ENCODE peak calls at places on chromosome 3, in five cellular contexts. W is fibroblast of villous mesenchyme, X is astrocyte of the spinal cord, P is MM.1S, E is epithelial cell of esophagus. R is an unnamed sample.

GRCh38 chr3:116517308-116517707 is 72.0 kb upstream of the LSAMP start:
- DNase-seq in W (peak), X (peak), P (peak), E (peak), R (peak)

GRCh38 chr3:171347017-171347979 is 112.9 kb downstream of the TNIK start:
- DNase-seq in W (peak), X (peak), P (no peak), E (peak), R (peak)

GRCh38 chr3:5123937-5124336 is 1.8 kb downstream of the ARL8B start:
- DNase-seq in W (no peak), X (no peak), P (no peak), E (peak), R (no peak)

GRCh38 chr3:10192953-10193691 is 28.4 kb downstream of the IRAK2 start:
- DNase-seq in W (peak), X (peak), P (no peak), E (peak), R (peak)

GRCh38 chr3:38314112-38314766 is 32.1 kb downstream of the SLC22A14 start:
- DNase-seq in W (no peak), X (no peak), P (no peak), E (no peak), R (no peak)

GRCh38 chr3:87120850-87121249 is 106.3 kb upstream of the CHMP2B start:
- DNase-seq in W (no peak), X (no peak), P (no peak), E (no peak), R (no peak)

GRCh38 chr3:79516795-79517194 is 251.0 kb downstream of the ROBO1 start:
- DNase-seq in W (no peak), X (no peak), P (no peak), E (peak), R (no peak)

GRCh38 chr3:123799544-123800351 is 84.4 kb downstream of the MYLK start:
- DNase-seq in W (peak), X (peak), P (no peak), E (peak), R (no peak)

GRCh38 chr3:138949445-138950005 is 2.5 kb downstream of the FOXL2NB start:
- DNase-seq in W (no peak), X (no peak), P (no peak), E (no peak), R (no peak)

GRCh38 chr3:12768579-12769527 is 9.8 kb upstream of the TMEM40 start:
- DNase-seq in W (no peak), X (no peak), P (no peak), E (no peak), R (no peak)

GRCh38 chr3:193021506-193022010 is 103.9 kb upstream of the MB21D2 start:
- DNase-seq in W (no peak), X (no peak), P (no peak), E (no peak), R (no peak)

GRCh38 chr3:32432711-32433530 is 41.3 kb downstream of the CMTM7 start:
- DNase-seq in W (peak), X (no peak), P (peak), E (no peak), R (peak)

GRCh38 chr3:72973031-72973723 is 23.4 kb upstream of the PPP4R2 start:
- DNase-seq in W (no peak), X (no peak), P (no peak), E (peak), R (peak)

GRCh38 chr3:174531262-174531982 is 327.7 kb upstream of the NAALADL2 start:
- DNase-seq in W (no peak), X (no peak), P (no peak), E (peak), R (no peak)

GRCh38 chr3:115518100-115518852 is 105.0 kb upstream of the GAP43 start:
- DNase-seq in W (peak), X (peak), P (no peak), E (peak), R (peak)

GRCh38 chr3:174541708-174542107 is 317.4 kb upstream of the NAALADL2 start:
- DNase-seq in W (no peak), X (peak), P (no peak), E (peak), R (peak)

GRCh38 chr3:51441282-51442030 is 50.4 kb downstream of the RBM15B start:
- DNase-seq in W (no peak), X (no peak), P (no peak), E (no peak), R (no peak)

GRCh38 chr3:140180603-140181002 is 245.6 kb downstream of the CLSTN2 start:
- DNase-seq in W (no peak), X (no peak), P (no peak), E (peak), R (no peak)

GRCh38 chr3:116391296-116392201 is 53.7 kb downstream of the LSAMP start:
- DNase-seq in W (no peak), X (no peak), P (no peak), E (no peak), R (no peak)

GRCh38 chr3:77460326-77460725 is 420.4 kb downstream of the ROBO2 start:
- DNase-seq in W (no peak), X (peak), P (no peak), E (no peak), R (no peak)

GRCh38 chr3:185175370-185175987 is 22.6 kb upstream of the C3orf70 start:
- DNase-seq in W (peak), X (peak), P (peak), E (peak), R (peak)

GRCh38 chr3:3559786-3560185 is 239.4 kb upstream of the LRRN1 start:
- DNase-seq in W (no peak), X (no peak), P (no peak), E (peak), R (no peak)

GRCh38 chr3:42014443-42014945 is 52.6 kb upstream of the ULK4 start:
- DNase-seq in W (no peak), X (peak), P (peak), E (no peak), R (peak)

GRCh38 chr3:66362541-66362941 is 138.3 kb downstream of the LRIG1 start:
- DNase-seq in W (peak), X (peak), P (no peak), E (no peak), R (peak)

GRCh38 chr3:156579427-156579851 is 24.5 kb upstream of the SSR3 start:
- DNase-seq in W (no peak), X (no peak), P (no peak), E (peak), R (no peak)

GRCh38 chr3:156580986-156581385 is 26.1 kb upstream of the SSR3 start:
- DNase-seq in W (no peak), X (no peak), P (no peak), E (no peak), R (no peak)

GRCh38 chr3:156581954-156582353 is 27.0 kb upstream of the SSR3 start:
- DNase-seq in W (no peak), X (no peak), P (no peak), E (no peak), R (no peak)

GRCh38 chr3:156583469-156583868 is 28.6 kb upstream of the SSR3 start:
- DNase-seq in W (no peak), X (no peak), P (no peak), E (no peak), R (no peak)

GRCh38 chr3:156582784-156583183 is 27.9 kb upstream of the SSR3 start:
- DNase-seq in W (no peak), X (no peak), P (no peak), E (no peak), R (no peak)
- TF ChIP-seq CTCF in W (no peak), X (no peak), P (no peak), E (no peak), R (no peak)

DNA sequence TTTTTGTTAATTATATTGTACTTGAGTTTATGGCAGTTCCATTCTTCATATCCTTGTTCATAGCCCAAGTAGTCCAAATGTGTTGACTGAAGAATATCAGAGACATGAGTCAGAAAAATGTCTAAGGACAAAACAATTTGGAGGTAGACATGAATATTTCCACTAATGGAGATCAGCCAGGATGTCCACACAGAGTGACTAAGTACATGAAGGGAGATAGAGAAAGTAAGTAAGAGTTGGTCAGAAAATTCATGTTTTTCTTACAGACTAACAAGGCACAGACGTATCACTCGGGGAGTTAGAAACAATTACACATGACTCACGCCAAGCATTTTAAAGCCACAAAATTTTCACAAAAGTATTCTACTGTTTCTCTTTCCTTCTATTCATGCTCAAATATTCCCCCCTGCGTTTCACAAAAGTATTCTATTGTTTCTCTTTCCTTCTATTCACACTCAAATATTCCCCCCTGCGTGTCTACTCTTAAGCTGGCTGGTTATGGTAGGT is 648.9 kb upstream of the CCDC54 start:
- DNase-seq in W (peak), X (peak), P (no peak), E (peak), R (peak)
- H3K4me3 ChIP-seq in W (peak), X (no peak), P (no peak), E (no peak), R (peak)

GRCh38 chr3:159583662-159584061 is 405.0 kb upstream of the IL12A start:
- DNase-seq in W (no peak), X (peak), P (no peak), E (no peak), R (no peak)

GRCh38 chr3:159586587-159587202 is 401.9 kb upstream of the IL12A start:
- DNase-seq in W (peak), X (peak), P (no peak), E (peak), R (peak)
- TF ChIP-seq CTCF in W (peak), X (peak), P (peak), E (peak), R (peak)

GRCh38 chr3:196572389-196572788 is 3.9 kb downstream of the FBXO45 start:
- DNase-seq in W (no peak), X (no peak), P (no peak), E (no peak), R (no peak)

GRCh38 chr3:196568246-196569002 is at the start of the genes FBXO45 and WDR53:
- DNase-seq in W (peak), X (peak), P (peak), E (peak), R (peak)

GRCh38 chr3:196563721-196564225 is 4.6 kb downstream of the WDR53 start:
- DNase-seq in W (peak), X (peak), P (peak), E (peak), R (peak)

DNA sequence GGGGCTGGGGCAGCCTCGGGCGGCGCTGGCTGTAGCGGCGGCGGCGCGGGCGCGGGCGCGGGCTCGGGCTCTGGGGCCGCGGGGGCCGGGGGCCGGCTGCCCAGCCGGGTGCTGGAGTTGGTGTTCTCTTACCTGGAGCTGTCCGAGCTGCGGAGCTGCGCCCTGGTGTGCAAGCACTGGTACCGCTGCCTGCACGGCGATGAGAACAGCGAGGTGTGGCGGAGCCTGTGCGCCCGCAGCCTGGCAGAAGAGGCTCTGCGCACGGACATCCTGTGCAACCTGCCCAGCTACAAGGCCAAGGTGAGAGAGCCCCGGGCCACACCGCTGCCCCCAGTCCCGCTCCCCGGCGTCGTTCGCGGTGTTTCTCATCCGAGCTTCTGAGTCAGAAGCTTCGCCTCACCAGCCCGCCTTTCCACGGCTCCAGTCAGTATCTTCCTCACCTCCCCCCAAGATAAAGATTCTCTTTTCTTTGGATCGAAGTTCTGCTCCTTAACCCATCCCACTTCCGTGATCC is 600 bp downstream of the FBXO45 start:
- DNase-seq in W (peak), X (peak), P (peak), E (peak), R (peak)
- H3K4me3 ChIP-seq in W (peak), X (peak), P (peak), E (peak), R (peak)

DNA sequence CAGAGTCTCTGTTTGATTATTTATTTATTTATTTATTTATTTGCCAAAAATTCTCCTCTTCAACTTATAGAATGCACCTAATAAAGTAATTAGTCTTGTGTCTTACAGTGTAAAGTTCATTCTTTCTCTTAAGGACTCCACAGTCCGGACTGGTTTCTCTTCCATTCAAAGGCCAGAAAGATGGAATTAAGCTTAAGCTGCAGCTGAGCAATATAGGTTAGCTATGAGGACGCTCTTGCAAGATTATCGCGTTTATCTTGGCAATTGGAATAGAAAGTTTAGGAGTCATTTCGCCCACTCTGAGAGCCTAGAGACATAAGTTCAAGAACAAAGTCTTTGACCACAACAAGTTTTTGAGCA is 15.0 kb downstream of the TAGLN3 start:
- DNase-seq in W (no peak), X (no peak), P (no peak), E (no peak), R (no peak)
- TF ChIP-seq CTCF in W (no peak), X (no peak), P (no peak), E (no peak), R (no peak)

GRCh38 chr3:23923786-23924185 is 6.9 kb downstream of the RPL15 start:
- DNase-seq in W (peak), X (peak), P (no peak), E (no peak), R (peak)

GRCh38 chr3:23916886-23917815 is at the start of the genes NKIRAS1 and RPL15:
- DNase-seq in W (peak), X (peak), P (peak), E (peak), R (peak)

GRCh38 chr3:23921052-23921511 is 4.2 kb downstream of the RPL15 start:
- DNase-seq in W (no peak), X (no peak), P (no peak), E (no peak), R (peak)

GRCh38 chr3:23919628-23920027 is 2.7 kb downstream of the RPL15 start:
- DNase-seq in W (no peak), X (no peak), P (no peak), E (no peak), R (no peak)

DNA sequence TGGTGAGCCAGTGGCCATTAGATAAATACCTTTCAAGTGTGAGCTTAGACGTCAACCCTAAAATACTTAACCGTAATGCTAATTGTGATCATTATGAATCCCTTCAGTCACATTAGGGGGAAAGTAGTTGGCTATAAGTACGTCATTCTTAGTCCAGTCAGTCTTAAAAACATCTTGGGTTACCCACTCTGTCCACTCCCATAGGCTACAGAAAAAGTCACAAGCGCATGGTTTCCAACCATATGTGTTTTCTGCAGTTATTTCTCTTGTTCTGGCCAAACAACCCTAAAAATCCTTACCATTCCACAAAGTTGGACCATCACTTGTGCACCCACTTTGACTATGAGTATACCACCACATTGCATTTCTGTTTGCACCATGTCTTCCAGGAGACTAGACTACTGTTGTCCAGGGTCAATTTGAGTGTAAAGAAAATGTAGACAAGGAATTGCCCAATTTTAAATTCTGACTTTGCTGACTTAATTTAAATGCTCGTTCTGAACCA is 3.3 kb downstream of the RPL15 start:
- DNase-seq in W (no peak), X (no peak), P (no peak), E (no peak), R (no peak)
- H3K4me3 ChIP-seq in W (no peak), X (no peak), P (no peak), E (no peak), R (no peak)

GRCh38 chr3:148372476-148372875 is 325.2 kb upstream of the AGTR1 start:
- DNase-seq in W (no peak), X (no peak), P (no peak), E (peak), R (no peak)

GRCh38 chr3:148366743-148367410 is 330.8 kb upstream of the AGTR1 start:
- DNase-seq in W (peak), X (peak), P (peak), E (peak), R (peak)
- TF ChIP-seq CTCF in W (no peak), X (peak), P (peak), E (no peak), R (no peak)

GRCh38 chr3:102235679-102236078 is 199.1 kb upstream of the ZPLD1 start:
- DNase-seq in W (no peak), X (peak), P (peak), E (peak), R (no peak)

GRCh38 chr3:102230057-102230456 is 204.8 kb upstream of the ZPLD1 start:
- DNase-seq in W (no peak), X (no peak), P (no peak), E (no peak), R (no peak)

GRCh38 chr3:102237181-102237580 is 197.6 kb upstream of the ZPLD1 start:
- DNase-seq in W (no peak), X (no peak), P (no peak), E (no peak), R (no peak)

GRCh38 chr3:102237838-102238237 is 197.0 kb upstream of the ZPLD1 start:
- DNase-seq in W (no peak), X (no peak), P (no peak), E (no peak), R (no peak)

DNA sequence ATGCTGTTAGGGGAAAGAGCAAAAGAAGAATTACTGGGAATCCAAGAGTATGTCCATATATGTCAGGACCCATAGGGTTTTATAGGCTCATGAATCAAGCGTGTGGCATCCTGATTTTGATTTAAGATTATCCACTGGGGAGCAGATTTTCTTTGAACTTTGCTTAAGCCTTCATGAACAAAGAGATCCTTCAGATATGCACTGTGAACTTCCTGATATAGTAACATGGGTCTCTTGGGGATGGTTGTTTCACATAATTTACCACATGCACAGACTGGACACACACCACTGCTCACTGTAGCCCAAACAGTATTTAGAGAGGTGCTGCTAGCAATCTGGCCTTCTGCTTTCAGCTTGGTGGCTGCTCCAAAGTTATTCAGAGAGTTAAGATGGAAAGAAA is 200.9 kb upstream of the ZPLD1 start:
- DNase-seq in W (no peak), X (no peak), P (no peak), E (no peak), R (peak)
- H3K4me3 ChIP-seq in W (no peak), X (no peak), P (no peak), E (no peak), R (no peak)

GRCh38 chr3:129022114-129022994 is 21.2 kb downstream of the EFCC1 start:
- DNase-seq in W (peak), X (no peak), P (no peak), E (no peak), R (peak)

GRCh38 chr3:129025691-129026435 is 24.8 kb downstream of the EFCC1 start:
- DNase-seq in W (peak), X (no peak), P (no peak), E (no peak), R (no peak)

GRCh38 chr3:129025108-129025507 is 24.0 kb downstream of the EFCC1 start:
- DNase-seq in W (no peak), X (no peak), P (no peak), E (no peak), R (no peak)

GRCh38 chr3:129022995-129023332 is 21.9 kb downstream of the EFCC1 start:
- DNase-seq in W (peak), X (no peak), P (no peak), E (no peak), R (no peak)

DNA sequence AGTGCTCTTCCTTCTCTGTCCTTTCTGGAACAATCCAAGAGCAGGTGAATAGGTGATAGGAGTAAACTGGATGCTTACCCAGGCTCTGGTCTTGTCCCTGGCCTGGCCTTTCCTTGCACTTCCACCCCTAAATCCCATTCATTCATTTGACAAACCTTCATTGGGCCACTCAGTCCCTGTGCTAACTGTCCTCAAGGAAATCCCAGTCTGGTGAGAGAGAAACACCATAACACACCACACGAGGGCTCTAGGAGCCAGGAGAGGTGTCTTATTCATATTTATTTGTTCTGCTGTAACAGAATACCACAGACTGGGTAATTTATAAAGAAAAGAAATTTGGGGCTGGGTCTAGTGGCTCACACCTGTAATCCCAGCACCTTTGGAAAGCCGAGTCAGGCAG is 22.8 kb downstream of the EFCC1 start:
- DNase-seq in W (peak), X (no peak), P (no peak), E (peak), R (no peak)
- TF ChIP-seq CTCF in W (peak), X (peak), P (peak), E (peak), R (peak)